ENCODE peak calls at places on chromosomes 12 and 14, in nine cellular contexts. One of them, this sample, is unnamed.

GRCh38 chr14:94998702-94999101 is 158.6 kb downstream of the DICER1 start:
- DNase-seq in right atrium auricular region: no peak
- DNase-seq in A673: no peak
- DNase-seq in mammary epithelial cell: no peak
- DNase-seq in PC-3: peak
- DNase-seq in psoas muscle: no peak
- DNase-seq in astrocyte: no peak
- DNase-seq in GM23338: peak
- DNase-seq in A549: no peak
- DNase-seq in this sample: no peak

GRCh38 chr14:53744846-53745245 is 211.8 kb downstream of the BMP4 start:
- DNase-seq in A673: no peak
- DNase-seq in mammary epithelial cell: no peak
- DNase-seq in GM23338: no peak
- DNase-seq in PC-3: no peak
- DNase-seq in right atrium auricular region: no peak
- DNase-seq in A549: no peak
- DNase-seq in astrocyte: no peak
- DNase-seq in psoas muscle: no peak
- DNase-seq in this sample: no peak

GRCh38 chr12:100197486-100197885 is 3.1 kb upstream of the ACTR6 start:
- DNase-seq in GM23338: no peak
- DNase-seq in right atrium auricular region: no peak
- DNase-seq in A673: no peak
- DNase-seq in mammary epithelial cell: peak
- DNase-seq in astrocyte: no peak
- DNase-seq in A549: no peak
- DNase-seq in psoas muscle: no peak
- DNase-seq in PC-3: peak
- DNase-seq in this sample: no peak

GRCh38 chr12:79329933-79330332 is 360.8 kb downstream of the PAWR start:
- DNase-seq in right atrium auricular region: no peak
- DNase-seq in A673: no peak
- DNase-seq in PC-3: peak
- DNase-seq in psoas muscle: no peak
- DNase-seq in astrocyte: peak
- DNase-seq in GM23338: no peak
- DNase-seq in mammary epithelial cell: peak
- DNase-seq in A549: no peak
- DNase-seq in this sample: no peak

GRCh38 chr12:127245437-127245836 is 1021.5 kb upstream of the TMEM132C start:
- DNase-seq in A549: no peak
- DNase-seq in PC-3: peak
- DNase-seq in psoas muscle: no peak
- DNase-seq in right atrium auricular region: no peak
- DNase-seq in astrocyte: peak
- DNase-seq in GM23338: no peak
- DNase-seq in mammary epithelial cell: peak
- DNase-seq in A673: no peak
- DNase-seq in this sample: no peak

GRCh38 chr12:14849664-14850063 is 6.3 kb upstream of the ART4 start:
- DNase-seq in right atrium auricular region: no peak
- DNase-seq in GM23338: no peak
- DNase-seq in mammary epithelial cell: peak
- DNase-seq in psoas muscle: no peak
- DNase-seq in A549: no peak
- DNase-seq in astrocyte: peak
- DNase-seq in PC-3: peak
- DNase-seq in A673: no peak
- DNase-seq in this sample: no peak

GRCh38 chr14:24861083-24861630 is 188.8 kb downstream of the STXBP6 start:
- DNase-seq in psoas muscle: no peak
- DNase-seq in PC-3: no peak
- DNase-seq in A673: no peak
- DNase-seq in A549: no peak
- DNase-seq in right atrium auricular region: no peak
- DNase-seq in mammary epithelial cell: peak
- DNase-seq in astrocyte: peak
- DNase-seq in GM23338: no peak
- DNase-seq in this sample: no peak

GRCh38 chr14:69014829-69015259 is 35.7 kb upstream of the ACTN1 start:
- DNase-seq in PC-3: peak
- DNase-seq in GM23338: no peak
- DNase-seq in A549: no peak
- DNase-seq in mammary epithelial cell: peak
- DNase-seq in psoas muscle: no peak
- DNase-seq in right atrium auricular region: no peak
- DNase-seq in A673: no peak
- DNase-seq in astrocyte: peak
- DNase-seq in this sample: no peak

GRCh38 chr12:24993756-24994155 is 44.9 kb upstream of the BCAT1 start:
- DNase-seq in A673: no peak
- DNase-seq in mammary epithelial cell: no peak
- DNase-seq in right atrium auricular region: no peak
- DNase-seq in A549: no peak
- DNase-seq in astrocyte: no peak
- DNase-seq in psoas muscle: no peak
- DNase-seq in GM23338: peak
- DNase-seq in PC-3: no peak
- DNase-seq in this sample: no peak

GRCh38 chr14:76473381-76474263 is 97.7 kb downstream of the ESRRB start:
- DNase-seq in A549: no peak
- DNase-seq in A673: peak
- DNase-seq in astrocyte: peak
- DNase-seq in PC-3: no peak
- DNase-seq in psoas muscle: peak
- DNase-seq in mammary epithelial cell: no peak
- DNase-seq in GM23338: peak
- DNase-seq in right atrium auricular region: no peak
- DNase-seq in this sample: no peak

GRCh38 chr12:16555630-16556029 is 50.3 kb downstream of the LMO3 start:
- DNase-seq in psoas muscle: no peak
- DNase-seq in A549: no peak
- DNase-seq in astrocyte: no peak
- DNase-seq in mammary epithelial cell: peak
- DNase-seq in right atrium auricular region: no peak
- DNase-seq in A673: no peak
- DNase-seq in GM23338: peak
- DNase-seq in PC-3: no peak
- DNase-seq in this sample: no peak

GRCh38 chr12:125794401-125794800 is 729.2 kb downstream of the AACS start:
- DNase-seq in right atrium auricular region: no peak
- DNase-seq in mammary epithelial cell: no peak
- DNase-seq in A673: no peak
- DNase-seq in GM23338: no peak
- DNase-seq in PC-3: no peak
- DNase-seq in psoas muscle: no peak
- DNase-seq in astrocyte: peak
- DNase-seq in A549: no peak
- DNase-seq in this sample: no peak

DNA sequence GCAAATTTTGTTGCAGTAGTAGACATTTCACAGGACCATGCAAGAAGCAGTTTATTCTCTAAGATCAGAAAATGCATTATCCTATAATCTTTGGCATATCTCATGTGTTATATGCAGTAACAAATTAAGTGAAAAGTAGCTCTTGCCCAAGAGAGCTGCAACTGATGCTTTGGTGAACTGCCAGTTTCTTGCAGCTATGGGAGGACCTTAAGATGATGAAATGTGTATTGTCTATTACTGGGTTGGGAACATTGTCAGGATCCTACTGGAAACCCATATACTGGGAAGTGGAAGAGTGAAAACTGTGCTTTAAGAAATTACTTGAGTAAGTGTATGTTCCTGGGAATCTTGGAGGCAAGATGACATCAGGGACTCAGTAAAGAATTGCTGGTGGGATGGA is 238.9 kb downstream of the DACT1 start:
- DNase-seq in A549: no peak
- DNase-seq in psoas muscle: no peak
- DNase-seq in PC-3: no peak
- DNase-seq in GM23338: no peak
- DNase-seq in astrocyte: no peak
- DNase-seq in A673: no peak
- DNase-seq in right atrium auricular region: no peak
- DNase-seq in mammary epithelial cell: no peak
- DNase-seq in this sample: no peak
- TF ChIP-seq CTCF in A549: no peak
- TF ChIP-seq CTCF in psoas muscle: no peak
- TF ChIP-seq CTCF in PC-3: no peak
- TF ChIP-seq CTCF in GM23338: no peak
- TF ChIP-seq CTCF in astrocyte: no peak
- TF ChIP-seq CTCF in A673: no peak
- TF ChIP-seq CTCF in right atrium auricular region: no peak
- TF ChIP-seq CTCF in mammary epithelial cell: no peak
- TF ChIP-seq CTCF in this sample: no peak

DNA sequence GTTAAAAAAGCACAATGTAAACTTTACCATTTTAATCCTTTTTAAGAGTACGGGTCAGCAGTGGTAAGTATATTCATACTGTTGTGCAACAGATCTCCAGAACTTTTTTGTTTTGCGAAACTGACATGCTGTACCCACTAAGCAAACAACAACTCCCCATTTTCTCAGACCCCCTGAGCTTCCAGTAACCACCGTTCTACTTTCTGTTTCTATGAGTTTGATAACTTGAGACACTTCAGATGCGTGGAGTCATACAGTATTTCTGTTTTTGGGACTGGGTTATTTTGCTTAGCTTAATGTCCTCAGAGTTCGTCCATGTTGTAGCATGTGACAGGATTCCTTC is 38.0 kb downstream of the CHST11 start:
- DNase-seq in right atrium auricular region: no peak
- DNase-seq in A549: no peak
- DNase-seq in astrocyte: no peak
- DNase-seq in PC-3: no peak
- DNase-seq in A673: no peak
- DNase-seq in mammary epithelial cell: no peak
- DNase-seq in GM23338: no peak
- DNase-seq in psoas muscle: no peak
- DNase-seq in this sample: no peak
- H3K27ac ChIP-seq in right atrium auricular region: peak
- H3K27ac ChIP-seq in A549: no peak
- H3K27ac ChIP-seq in astrocyte: no peak
- H3K27ac ChIP-seq in PC-3: no peak
- H3K27ac ChIP-seq in A673: no peak
- H3K27ac ChIP-seq in mammary epithelial cell: no peak
- H3K27ac ChIP-seq in GM23338: no peak
- H3K27ac ChIP-seq in psoas muscle: no peak
- H3K27ac ChIP-seq in this sample: peak

DNA sequence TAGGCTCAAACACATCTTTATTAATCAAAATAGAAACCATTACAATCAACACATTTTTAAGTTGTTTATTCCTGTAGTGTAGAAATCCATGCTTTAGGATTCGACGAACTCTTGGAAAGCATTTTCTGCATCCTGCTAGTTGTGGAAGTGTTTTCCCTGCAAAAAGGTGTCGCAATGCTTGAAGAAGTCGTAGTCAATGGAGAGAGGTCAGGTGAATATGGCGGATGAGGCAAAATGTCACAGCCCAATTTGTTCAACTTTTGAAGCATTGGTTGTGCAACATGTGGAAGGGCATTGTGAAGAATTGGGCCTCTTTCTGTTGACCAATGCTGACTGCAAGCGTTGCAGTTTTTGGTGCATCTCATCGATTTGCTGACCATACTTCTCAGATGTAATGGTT is 4.2 kb upstream of the ARID4A start:
- DNase-seq in right atrium auricular region: no peak
- DNase-seq in A673: no peak
- DNase-seq in GM23338: no peak
- DNase-seq in astrocyte: no peak
- DNase-seq in mammary epithelial cell: no peak
- DNase-seq in PC-3: no peak
- DNase-seq in A549: no peak
- DNase-seq in psoas muscle: no peak
- DNase-seq in this sample: no peak
- TF ChIP-seq CTCF in right atrium auricular region: no peak
- TF ChIP-seq CTCF in A673: no peak
- TF ChIP-seq CTCF in GM23338: no peak
- TF ChIP-seq CTCF in astrocyte: no peak
- TF ChIP-seq CTCF in mammary epithelial cell: no peak
- TF ChIP-seq CTCF in PC-3: no peak
- TF ChIP-seq CTCF in A549: no peak
- TF ChIP-seq CTCF in psoas muscle: no peak
- TF ChIP-seq CTCF in this sample: no peak

GRCh38 chr12:57850924-57851323 is 4.4 kb upstream of the CTDSP2 start:
- DNase-seq in mammary epithelial cell: no peak
- DNase-seq in psoas muscle: no peak
- DNase-seq in PC-3: no peak
- DNase-seq in GM23338: peak
- DNase-seq in right atrium auricular region: no peak
- DNase-seq in astrocyte: no peak
- DNase-seq in A549: no peak
- DNase-seq in A673: no peak
- DNase-seq in this sample: no peak
- H3K27ac ChIP-seq in mammary epithelial cell: no peak
- H3K27ac ChIP-seq in psoas muscle: peak
- H3K27ac ChIP-seq in PC-3: no peak
- H3K27ac ChIP-seq in GM23338: no peak
- H3K27ac ChIP-seq in right atrium auricular region: peak
- H3K27ac ChIP-seq in astrocyte: no peak
- H3K27ac ChIP-seq in A549: no peak
- H3K27ac ChIP-seq in A673: no peak
- H3K27ac ChIP-seq in this sample: no peak

GRCh38 chr12:107317751-107318553 is 224.6 kb upstream of the CRY1 start:
- DNase-seq in GM23338: peak
- DNase-seq in A549: peak
- DNase-seq in psoas muscle: peak
- DNase-seq in A673: peak
- DNase-seq in mammary epithelial cell: peak
- DNase-seq in astrocyte: peak
- DNase-seq in right atrium auricular region: peak
- DNase-seq in PC-3: peak
- DNase-seq in this sample: peak
- TF ChIP-seq CTCF in GM23338: peak
- TF ChIP-seq CTCF in A549: peak
- TF ChIP-seq CTCF in psoas muscle: no peak
- TF ChIP-seq CTCF in A673: peak
- TF ChIP-seq CTCF in mammary epithelial cell: peak
- TF ChIP-seq CTCF in astrocyte: peak
- TF ChIP-seq CTCF in right atrium auricular region: no peak
- TF ChIP-seq CTCF in PC-3: peak
- TF ChIP-seq CTCF in this sample: peak

GRCh38 chr12:88895634-88896033 is 315.4 kb upstream of the KITLG start:
- DNase-seq in psoas muscle: no peak
- DNase-seq in GM23338: no peak
- DNase-seq in astrocyte: no peak
- DNase-seq in mammary epithelial cell: no peak
- DNase-seq in A673: no peak
- DNase-seq in right atrium auricular region: no peak
- DNase-seq in A549: no peak
- DNase-seq in PC-3: peak
- DNase-seq in this sample: no peak
- H3K27ac ChIP-seq in psoas muscle: no peak
- H3K27ac ChIP-seq in GM23338: no peak
- H3K27ac ChIP-seq in astrocyte: no peak
- H3K27ac ChIP-seq in mammary epithelial cell: no peak
- H3K27ac ChIP-seq in A673: no peak
- H3K27ac ChIP-seq in right atrium auricular region: no peak
- H3K27ac ChIP-seq in A549: no peak
- H3K27ac ChIP-seq in PC-3: no peak
- H3K27ac ChIP-seq in this sample: no peak

This sample was measured in CD4-positive, alpha-beta T cell.